ENCODE peak calls at places on chromosomes 12 and 14, in four cellular contexts. One of them, this sample, is unnamed.

GRCh38 chr14:38743941-38744611 is 359.0 kb downstream of the SEC23A start:
- DNase-seq in endothelial cell of umbilical vein: no peak
- DNase-seq in heart left ventricle: no peak
- DNase-seq in left ventricle myocardium inferior: no peak
- DNase-seq in this sample: no peak

GRCh38 chr14:37594238-37594915 is 672 bp downstream of the FOXA1 start:
- DNase-seq in endothelial cell of umbilical vein: peak; percentile 80
- DNase-seq in heart left ventricle: no peak
- DNase-seq in left ventricle myocardium inferior: no peak
- DNase-seq in this sample: no peak

GRCh38 chr12:45712319-45712718 is 17.2 kb upstream of the ARID2 start:
- DNase-seq in endothelial cell of umbilical vein: no peak
- DNase-seq in heart left ventricle: no peak
- DNase-seq in left ventricle myocardium inferior: no peak
- DNase-seq in this sample: no peak

GRCh38 chr14:72608391-72609204 is 285.3 kb downstream of the DPF3 start:
- DNase-seq in endothelial cell of umbilical vein: peak; percentile 64
- DNase-seq in heart left ventricle: no peak
- DNase-seq in left ventricle myocardium inferior: no peak
- DNase-seq in this sample: peak; percentile 36

GRCh38 chr12:100401660-100402059 is 44.8 kb downstream of the SLC17A8 start:
- DNase-seq in endothelial cell of umbilical vein: peak; percentile 35
- DNase-seq in heart left ventricle: no peak
- DNase-seq in left ventricle myocardium inferior: no peak
- DNase-seq in this sample: no peak

GRCh38 chr14:91919814-91920213 is 27.7 kb downstream of the FBLN5 start:
- DNase-seq in endothelial cell of umbilical vein: no peak
- DNase-seq in heart left ventricle: no peak
- DNase-seq in left ventricle myocardium inferior: peak; percentile 56
- DNase-seq in this sample: no peak

GRCh38 chr14:100832311-100832960 is 6.5 kb downstream of the MEG3 start:
- DNase-seq in endothelial cell of umbilical vein: no peak
- DNase-seq in heart left ventricle: peak; percentile 14
- DNase-seq in left ventricle myocardium inferior: no peak
- DNase-seq in this sample: no peak

GRCh38 chr12:13178568-13179158 is 17.9 kb upstream of the EMP1 start:
- DNase-seq in endothelial cell of umbilical vein: no peak
- DNase-seq in heart left ventricle: no peak
- DNase-seq in left ventricle myocardium inferior: peak; percentile 65
- DNase-seq in this sample: no peak

GRCh38 chr14:71361335-71361734 is 454.1 kb downstream of the PCNX1 start:
- DNase-seq in endothelial cell of umbilical vein: no peak
- DNase-seq in heart left ventricle: no peak
- DNase-seq in left ventricle myocardium inferior: no peak
- DNase-seq in this sample: no peak

GRCh38 chr14:34715108-34715863 is 893 bp upstream of the CFL2 start:
- DNase-seq in endothelial cell of umbilical vein: no peak
- DNase-seq in heart left ventricle: no peak
- DNase-seq in left ventricle myocardium inferior: no peak
- DNase-seq in this sample: no peak

GRCh38 chr12:103855036-103855712 is 14.1 kb upstream of the NT5DC3 start:
- DNase-seq in endothelial cell of umbilical vein: no peak
- DNase-seq in heart left ventricle: no peak
- DNase-seq in left ventricle myocardium inferior: no peak
- DNase-seq in this sample: no peak

GRCh38 chr12:69131073-69131472 is 108.3 kb upstream of the CPSF6 start:
- DNase-seq in endothelial cell of umbilical vein: no peak
- DNase-seq in heart left ventricle: no peak
- DNase-seq in left ventricle myocardium inferior: no peak
- DNase-seq in this sample: no peak

GRCh38 chr12:13573698-13574321 is 377.3 kb downstream of the EMP1 start:
- DNase-seq in endothelial cell of umbilical vein: no peak
- DNase-seq in heart left ventricle: no peak
- DNase-seq in left ventricle myocardium inferior: no peak
- DNase-seq in this sample: no peak

GRCh38 chr12:5309654-5310053 is 122.3 kb upstream of the NTF3 start:
- DNase-seq in endothelial cell of umbilical vein: no peak
- DNase-seq in heart left ventricle: no peak
- DNase-seq in left ventricle myocardium inferior: no peak
- DNase-seq in this sample: no peak

GRCh38 chr14:70905316-70905715 is 1.9 kb upstream of the PCNX1 start:
- DNase-seq in endothelial cell of umbilical vein: peak; percentile 89
- DNase-seq in heart left ventricle: peak; percentile 79
- DNase-seq in left ventricle myocardium inferior: peak; percentile 74
- DNase-seq in this sample: peak; percentile 78

GRCh38 chr12:991350-992278 is 591 bp downstream of the ERC1 start:
- DNase-seq in endothelial cell of umbilical vein: peak; percentile 24
- DNase-seq in heart left ventricle: no peak
- DNase-seq in left ventricle myocardium inferior: no peak
- DNase-seq in this sample: no peak

GRCh38 chr12:47964102-47964723 is 817 bp downstream of the TMEM106C start:
- DNase-seq in endothelial cell of umbilical vein: peak; percentile 26
- DNase-seq in heart left ventricle: no peak
- DNase-seq in left ventricle myocardium inferior: no peak
- DNase-seq in this sample: peak; percentile 68

GRCh38 chr14:54669759-54670630 is 103.1 kb downstream of the SAMD4A start:
- DNase-seq in endothelial cell of umbilical vein: no peak
- DNase-seq in heart left ventricle: no peak
- DNase-seq in left ventricle myocardium inferior: no peak
- DNase-seq in this sample: peak; percentile 57

GRCh38 chr14:57009585-57010515 is 199.6 kb upstream of the OTX2 start:
- DNase-seq in endothelial cell of umbilical vein: no peak
- DNase-seq in heart left ventricle: no peak
- DNase-seq in left ventricle myocardium inferior: no peak
- DNase-seq in this sample: no peak

GRCh38 chr12:79557690-79558315 is 133.0 kb downstream of the PAWR start:
- DNase-seq in endothelial cell of umbilical vein: no peak
- DNase-seq in heart left ventricle: no peak
- DNase-seq in left ventricle myocardium inferior: no peak
- DNase-seq in this sample: no peak

GRCh38 chr12:92608418-92609091 is 94.2 kb upstream of the PLEKHG7 start:
- DNase-seq in endothelial cell of umbilical vein: peak; percentile 62
- DNase-seq in heart left ventricle: no peak
- DNase-seq in left ventricle myocardium inferior: no peak
- DNase-seq in this sample: no peak

GRCh38 chr12:58166643-58167042 is 225.3 kb downstream of the ATP23 start:
- DNase-seq in endothelial cell of umbilical vein: peak; percentile 13
- DNase-seq in heart left ventricle: no peak
- DNase-seq in left ventricle myocardium inferior: no peak
- DNase-seq in this sample: no peak

GRCh38 chr12:76586764-76587395 is 27.3 kb upstream of the OSBPL8 start:
- DNase-seq in endothelial cell of umbilical vein: peak; percentile 49
- DNase-seq in heart left ventricle: no peak
- DNase-seq in left ventricle myocardium inferior: no peak
- DNase-seq in this sample: no peak

GRCh38 chr12:22318122-22318737 is 16.3 kb downstream of the ST8SIA1 start:
- DNase-seq in endothelial cell of umbilical vein: no peak
- DNase-seq in heart left ventricle: no peak
- DNase-seq in left ventricle myocardium inferior: no peak
- DNase-seq in this sample: no peak

GRCh38 chr12:54052745-54053624 is 650 bp upstream of the HOXC4 start:
- DNase-seq in endothelial cell of umbilical vein: no peak
- DNase-seq in heart left ventricle: no peak
- DNase-seq in left ventricle myocardium inferior: no peak
- DNase-seq in this sample: no peak

GRCh38 chr12:103421402-103421801 is 74.4 kb downstream of the C12orf42 start:
- DNase-seq in endothelial cell of umbilical vein: no peak
- DNase-seq in heart left ventricle: no peak
- DNase-seq in left ventricle myocardium inferior: no peak
- DNase-seq in this sample: no peak

GRCh38 chr12:4293299-4293941 is 19.9 kb downstream of the CCND2 start:
- DNase-seq in endothelial cell of umbilical vein: no peak
- DNase-seq in heart left ventricle: no peak
- DNase-seq in left ventricle myocardium inferior: no peak
- DNase-seq in this sample: no peak

GRCh38 chr12:49972641-49973360 is at the start of gene AQP6:
- DNase-seq in endothelial cell of umbilical vein: no peak
- DNase-seq in heart left ventricle: no peak
- DNase-seq in left ventricle myocardium inferior: no peak
- DNase-seq in this sample: no peak

GRCh38 chr14:63543826-63544320 is 696 bp upstream of the PPP2R5E start:
- DNase-seq in endothelial cell of umbilical vein: no peak
- DNase-seq in heart left ventricle: no peak
- DNase-seq in left ventricle myocardium inferior: no peak
- DNase-seq in this sample: no peak

GRCh38 chr14:58638231-58639205 is 756 bp downstream of the DACT1 start:
- DNase-seq in endothelial cell of umbilical vein: peak; percentile 26
- DNase-seq in heart left ventricle: peak; percentile 69
- DNase-seq in left ventricle myocardium inferior: peak; percentile 24
- DNase-seq in this sample: no peak

GRCh38 chr12:210277-211141 is 3.4 kb downstream of the SLC6A12 start:
- DNase-seq in endothelial cell of umbilical vein: no peak
- DNase-seq in heart left ventricle: peak; percentile 17
- DNase-seq in left ventricle myocardium inferior: no peak
- DNase-seq in this sample: no peak

GRCh38 chr12:113317122-113317521 is 17.8 kb downstream of the SLC8B1 start:
- DNase-seq in endothelial cell of umbilical vein: no peak
- DNase-seq in heart left ventricle: no peak
- DNase-seq in left ventricle myocardium inferior: no peak
- DNase-seq in this sample: no peak

GRCh38 chr12:12239127-12239526 is 27.7 kb downstream of the LRP6 start:
- DNase-seq in endothelial cell of umbilical vein: peak; percentile 62
- DNase-seq in heart left ventricle: no peak
- DNase-seq in left ventricle myocardium inferior: no peak
- DNase-seq in this sample: no peak

GRCh38 chr12:51118706-51119105 is 35.3 kb upstream of the CSRNP2 start:
- DNase-seq in endothelial cell of umbilical vein: no peak
- DNase-seq in heart left ventricle: no peak
- DNase-seq in left ventricle myocardium inferior: no peak
- DNase-seq in this sample: no peak

GRCh38 chr12:94145231-94145979 is 3.0 kb upstream of the PLXNC1 start:
- DNase-seq in endothelial cell of umbilical vein: no peak
- DNase-seq in heart left ventricle: no peak
- DNase-seq in left ventricle myocardium inferior: no peak
- DNase-seq in this sample: no peak

GRCh38 chr14:105165134-105165704 is 3.4 kb downstream of the JAG2 start:
- DNase-seq in endothelial cell of umbilical vein: no peak
- DNase-seq in heart left ventricle: no peak
- DNase-seq in left ventricle myocardium inferior: no peak
- DNase-seq in this sample: no peak

GRCh38 chr12:56867216-56867615 is 67.0 kb downstream of the SDR9C7 start:
- DNase-seq in endothelial cell of umbilical vein: no peak
- DNase-seq in heart left ventricle: no peak
- DNase-seq in left ventricle myocardium inferior: no peak
- DNase-seq in this sample: no peak

GRCh38 chr12:56863789-56864188 is 70.4 kb downstream of the SDR9C7 start:
- DNase-seq in endothelial cell of umbilical vein: no peak
- DNase-seq in heart left ventricle: no peak
- DNase-seq in left ventricle myocardium inferior: no peak
- DNase-seq in this sample: no peak

GRCh38 chr12:56864318-56864717 is 69.9 kb downstream of the SDR9C7 start:
- DNase-seq in endothelial cell of umbilical vein: no peak
- DNase-seq in heart left ventricle: no peak
- DNase-seq in left ventricle myocardium inferior: no peak
- DNase-seq in this sample: no peak

GRCh38 chr12:56866493-56866892 is 67.7 kb downstream of the SDR9C7 start:
- DNase-seq in endothelial cell of umbilical vein: no peak
- DNase-seq in heart left ventricle: no peak
- DNase-seq in left ventricle myocardium inferior: no peak
- DNase-seq in this sample: no peak

GRCh38 chr12:56862264-56862663 is 71.9 kb downstream of the SDR9C7 start:
- DNase-seq in endothelial cell of umbilical vein: no peak
- DNase-seq in heart left ventricle: no peak
- DNase-seq in left ventricle myocardium inferior: no peak
- DNase-seq in this sample: no peak
- H3K9me3 ChIP-seq in endothelial cell of umbilical vein: no peaks in the 10 kb centered on the region
- H3K9me3 ChIP-seq in heart left ventricle: peaks cover 6% of the 10 kb centered on the region
- H3K9me3 ChIP-seq in left ventricle myocardium inferior: peaks cover 74% of the 10 kb centered on the region
- H3K9me3 ChIP-seq in this sample: peaks cover 15% of the 10 kb centered on the region

GRCh38 chr12:67018105-67018504 is 251.1 kb upstream of the CAND1 start:
- DNase-seq in endothelial cell of umbilical vein: no peak
- DNase-seq in heart left ventricle: no peak
- DNase-seq in left ventricle myocardium inferior: no peak
- DNase-seq in this sample: no peak

GRCh38 chr12:67014642-67015041 is 254.5 kb upstream of the CAND1 start:
- DNase-seq in endothelial cell of umbilical vein: no peak
- DNase-seq in heart left ventricle: no peak
- DNase-seq in left ventricle myocardium inferior: no peak
- DNase-seq in this sample: no peak

DNA sequence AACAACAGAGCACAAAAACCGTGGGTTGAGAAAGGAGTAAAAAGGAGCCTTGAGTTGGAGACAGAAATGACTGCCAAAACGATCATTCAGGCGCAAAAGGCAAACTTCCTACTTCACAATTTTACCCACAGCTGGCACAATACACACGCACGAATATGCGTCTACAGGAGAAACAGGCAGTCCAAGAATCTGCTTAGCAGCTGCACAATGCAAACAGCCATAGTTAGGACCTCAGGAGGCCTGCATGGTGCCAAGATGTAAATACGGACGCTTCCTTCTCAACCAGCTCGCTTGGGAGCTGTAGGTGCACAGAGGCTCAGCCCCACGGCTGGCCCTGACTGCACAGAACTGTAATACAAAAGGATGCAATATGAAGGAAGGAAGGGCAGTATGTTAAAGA is 250.1 kb upstream of the CAND1 start:
- DNase-seq in endothelial cell of umbilical vein: no peak
- DNase-seq in heart left ventricle: no peak
- DNase-seq in left ventricle myocardium inferior: no peak
- DNase-seq in this sample: no peak
- H3K4me3 ChIP-seq in endothelial cell of umbilical vein: no peak overlapping the region
- H3K4me3 ChIP-seq in heart left ventricle: no peak overlapping the region
- H3K4me3 ChIP-seq in left ventricle myocardium inferior: no peak overlapping the region
- H3K4me3 ChIP-seq in this sample: no peak overlapping the region

GRCh38 chr12:96237465-96238077 is 43.4 kb downstream of the ELK3 start:
- DNase-seq in endothelial cell of umbilical vein: peak; percentile 96
- DNase-seq in heart left ventricle: no peak
- DNase-seq in left ventricle myocardium inferior: peak; percentile 59
- DNase-seq in this sample: peak; percentile 91
- H3K27ac ChIP-seq in endothelial cell of umbilical vein: peak overlapping the region; percentile 86
- H3K27ac ChIP-seq in heart left ventricle: peak overlapping the region; percentile 74
- H3K27ac ChIP-seq in left ventricle myocardium inferior: peak overlapping the region; percentile 86
- H3K27ac ChIP-seq in this sample: peak overlapping the region; percentile 82

DNA sequence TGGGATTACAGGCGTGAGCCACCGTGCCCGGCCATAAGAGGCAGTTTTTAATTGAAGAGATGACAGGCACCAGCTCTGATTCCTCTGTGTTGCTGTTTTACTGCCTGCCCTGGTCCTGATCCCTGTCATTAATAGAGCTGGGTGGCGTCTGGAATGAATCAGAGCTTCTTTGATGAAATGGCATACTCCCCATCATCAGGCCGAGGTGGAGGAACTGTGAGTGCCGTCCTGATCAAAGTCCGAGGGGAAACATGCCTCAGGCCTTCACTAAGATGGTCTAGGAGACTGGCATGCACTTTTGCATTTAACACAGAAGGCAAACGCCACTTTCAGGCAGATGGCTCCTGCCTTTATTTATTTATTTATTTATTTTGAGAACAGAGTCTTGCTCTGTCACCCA is 34.1 kb downstream of the IL31 start:
- DNase-seq in endothelial cell of umbilical vein: no peak
- DNase-seq in heart left ventricle: no peak
- DNase-seq in left ventricle myocardium inferior: no peak
- DNase-seq in this sample: no peak
- H3K9me3 ChIP-seq in endothelial cell of umbilical vein: no peaks in the 10 kb centered on the region
- H3K9me3 ChIP-seq in heart left ventricle: no peaks in the 10 kb centered on the region
- H3K9me3 ChIP-seq in left ventricle myocardium inferior: no peaks in the 10 kb centered on the region
- H3K9me3 ChIP-seq in this sample: no peaks in the 10 kb centered on the region

This sample was measured in right atrium auricular region.